ENCODE peak calls at places on chromosome 12, in eight cellular contexts. I, E, D, L, T, A, S and R are unnamed samples.

GRCh38 chr12:125092872-125093680 is 27.8 kb downstream of the AACS start:
- DNase-seq in I (peak; percentile 66), E (no peak), D (no peak), L (no peak), T (peak; percentile 43), A (peak; percentile 24), S (no peak), R (no peak)

GRCh38 chr12:6330192-6330591 is 11.7 kb downstream of the TNFRSF1A start:
- DNase-seq in I (no peak), E (no peak), D (no peak), L (no peak), T (no peak), A (no peak), S (no peak), R (no peak)

GRCh38 chr12:47082963-47083621 is 3.3 kb upstream of the AMIGO2 start:
- DNase-seq in I (peak; percentile 96), E (no peak), D (no peak), L (no peak), T (no peak), A (peak; percentile 86), S (no peak), R (peak; percentile 67)

GRCh38 chr12:2634481-2634880 is 160.3 kb upstream of the FKBP4 start:
- DNase-seq in I (no peak), E (no peak), D (no peak), L (no peak), T (no peak), A (peak; percentile 5), S (no peak), R (no peak)

GRCh38 chr12:95202691-95203476 is 14.4 kb downstream of the FGD6 start:
- DNase-seq in I (peak; percentile 39), E (no peak), D (no peak), L (no peak), T (no peak), A (peak; percentile 58), S (no peak), R (no peak)

GRCh38 chr12:85866929-85867776 is 6.9 kb upstream of the NTS start:
- DNase-seq in I (peak; percentile 72), E (no peak), D (no peak), L (no peak), T (peak; percentile 62), A (peak; percentile 85), S (peak; percentile 12), R (peak; percentile 59)

GRCh38 chr12:47442310-47442709 is 263.5 kb downstream of the RPAP3 start:
- DNase-seq in I (peak; percentile 57), E (no peak), D (no peak), L (no peak), T (no peak), A (no peak), S (no peak), R (no peak)

GRCh38 chr12:107461222-107461980 is 224.2 kb upstream of the PWP1 start:
- DNase-seq in I (peak; percentile 91), E (no peak), D (no peak), L (no peak), T (peak; percentile 27), A (peak; percentile 57), S (no peak), R (no peak)

GRCh38 chr12:65492997-65493892 is 214.8 kb downstream of the MSRB3 start:
- DNase-seq in I (no peak), E (peak; percentile 32), D (no peak), L (no peak), T (no peak), A (no peak), S (no peak), R (no peak)

GRCh38 chr12:124869011-124869665 is 5.5 kb upstream of the SCARB1 start:
- DNase-seq in I (no peak), E (peak; percentile 90), D (no peak), L (no peak), T (peak; percentile 45), A (no peak), S (no peak), R (peak; percentile 94)

GRCh38 chr12:120257041-120257821 is 8.3 kb downstream of the PXN start:
- DNase-seq in I (peak; percentile 89), E (no peak), D (no peak), L (no peak), T (peak; percentile 75), A (peak; percentile 98), S (no peak), R (no peak)

GRCh38 chr12:50934981-50935807 is 17.1 kb upstream of the HIGD1C start:
- DNase-seq in I (no peak), E (no peak), D (no peak), L (no peak), T (no peak), A (peak; percentile 68), S (no peak), R (peak; percentile 37)

GRCh38 chr12:64124511-64125197 is 97.4 kb downstream of the KICS2 start:
- DNase-seq in I (no peak), E (no peak), D (no peak), L (no peak), T (no peak), A (peak; percentile 40), S (no peak), R (no peak)

GRCh38 chr12:19648173-19648572 is 208.9 kb downstream of the AEBP2 start:
- DNase-seq in I (no peak), E (peak; percentile 3), D (no peak), L (no peak), T (no peak), A (no peak), S (no peak), R (no peak)